ENCODE peak calls at places on chromosomes 16 and 17, in ten cellular contexts. K is heart left ventricle; S is left ventricle myocardium inferior; I is tibial artery; D is A549; J is CD8-positive, alpha-beta memory T cell; C is psoas muscle; F is hepatocyte; Y is CD8-positive, alpha-beta T cell; L is SJSA1. V is an unnamed sample.

GRCh38 chr16:51343411-51343810 is 192.3 kb upstream of the SALL1 start:
- DNase-seq in F (no peak), C (no peak), J (no peak), Y (no peak), I (no peak), D (no peak), L (no peak), K (no peak), S (no peak), V (peak; percentile 11)

GRCh38 chr17:7048968-7049367 is 5.1 kb upstream of the SLC16A11 start:
- DNase-seq in S (no peak), C (no peak), Y (no peak), J (no peak), F (no peak), D (no peak), K (no peak), I (no peak), L (no peak), V (no peak)

GRCh38 chr17:17942846-17943245 is 29.4 kb downstream of the TOM1L2 start:
- DNase-seq in Y (no peak), S (no peak), K (no peak), L (no peak), D (no peak), I (no peak), C (no peak), J (no peak), F (no peak), V (peak; percentile 66)

GRCh38 chr16:80121522-80121909 is 419.3 kb upstream of the DYNLRB2 start:
- DNase-seq in Y (no peak), F (no peak), C (no peak), J (no peak), I (no peak), S (no peak), K (no peak), L (no peak), D (no peak), V (no peak)

GRCh38 chr16:48583075-48584065 is 26.6 kb downstream of the N4BP1 start:
- DNase-seq in I (no peak), S (no peak), C (no peak), K (no peak), J (no peak), F (no peak), L (no peak), Y (no peak), D (no peak), V (peak; percentile 66)

GRCh38 chr16:27650073-27650701 is 100.2 kb downstream of the KATNIP start:
- DNase-seq in F (peak; percentile 41), C (no peak), S (no peak), I (no peak), Y (no peak), K (no peak), L (no peak), J (no peak), D (no peak), V (no peak)

GRCh38 chr16:75263963-75264445 is 12.6 kb upstream of the BCAR1 start:
- DNase-seq in C (peak; percentile 91), S (no peak), I (peak; percentile 58), Y (no peak), K (no peak), D (no peak), L (peak; percentile 50), J (no peak), F (peak; percentile 48), V (peak; percentile 70)

GRCh38 chr16:11824362-11824761 is 27.0 kb downstream of the RSL1D1 start:
- DNase-seq in L (no peak), S (peak; percentile 38), C (peak; percentile 78), F (peak; percentile 46), K (no peak), D (peak; percentile 21), I (peak; percentile 65), J (no peak), Y (no peak), V (no peak)

GRCh38 chr17:30222741-30223175 is 12.7 kb downstream of the SLC6A4 start:
- DNase-seq in Y (no peak), L (no peak), S (no peak), J (no peak), F (peak; percentile 43), C (no peak), K (no peak), D (no peak), I (no peak), V (no peak)

GRCh38 chr17:35447494-35447893 is 1.1 kb downstream of the SLFN13 start:
- DNase-seq in Y (no peak), J (no peak), I (no peak), L (no peak), D (no peak), F (no peak), C (no peak), K (no peak), S (no peak), V (no peak)

GRCh38 chr17:79371984-79372383 is 238.9 kb downstream of the RBFOX3 start:
- DNase-seq in F (no peak), L (no peak), K (no peak), J (no peak), Y (no peak), D (no peak), I (no peak), S (no peak), C (no peak), V (no peak)

GRCh38 chr16:81318711-81319110 is 3.9 kb downstream of the GAN start:
- DNase-seq in Y (no peak), J (no peak), I (no peak), C (no peak), L (no peak), K (no peak), D (no peak), F (no peak), S (no peak), V (no peak)

GRCh38 chr17:28339431-28339830 is 3.9 kb downstream of the TNFAIP1 start:
- DNase-seq in J (no peak), L (no peak), K (no peak), D (no peak), Y (no peak), S (no peak), F (no peak), I (no peak), C (no peak), V (no peak)

GRCh38 chr17:29588561-29589411 is 662 bp downstream of the GIT1 start:
- DNase-seq in J (peak; percentile 61), F (peak; percentile 67), S (no peak), K (peak; percentile 51), L (no peak), I (no peak), C (peak; percentile 71), Y (no peak), D (peak; percentile 52), V (peak; percentile 68)

GRCh38 chr16:69108905-69109252 is 3.4 kb downstream of the HAS3 start:
- DNase-seq in F (no peak), C (no peak), S (no peak), J (no peak), Y (no peak), K (no peak), L (no peak), D (no peak), I (no peak), V (no peak)
- H3K4me3 ChIP-seq in F (no peak overlapping the region), C (no peak overlapping the region), S (no peak overlapping the region), J (no peak overlapping the region), Y (no peak overlapping the region), K (no peak overlapping the region), L (no peak overlapping the region), D (no peak overlapping the region), I (no peak overlapping the region), V (no peak overlapping the region)

GRCh38 chr17:38602453-38602852 is 3.3 kb downstream of the SRCIN1 start:
- DNase-seq in K (no peak), S (no peak), I (no peak), L (no peak), Y (no peak), J (no peak), F (no peak), C (no peak), D (no peak), V (peak; percentile 55)

GRCh38 chr17:38602862-38603785 is 2.6 kb downstream of the SRCIN1 start:
- DNase-seq in J (no peak), L (no peak), S (no peak), F (no peak), D (no peak), C (peak; percentile 46), I (no peak), K (no peak), Y (no peak), V (no peak)

GRCh38 chr17:38600906-38601305 is 4.8 kb downstream of the SRCIN1 start:
- DNase-seq in K (no peak), D (no peak), C (no peak), J (no peak), F (peak; percentile 66), L (no peak), I (no peak), Y (no peak), S (no peak), V (no peak)

GRCh38 chr17:38600416-38600815 is 5.3 kb downstream of the SRCIN1 start:
- DNase-seq in C (no peak), S (no peak), J (no peak), Y (no peak), F (no peak), K (no peak), D (no peak), I (no peak), L (no peak), V (no peak)

DNA sequence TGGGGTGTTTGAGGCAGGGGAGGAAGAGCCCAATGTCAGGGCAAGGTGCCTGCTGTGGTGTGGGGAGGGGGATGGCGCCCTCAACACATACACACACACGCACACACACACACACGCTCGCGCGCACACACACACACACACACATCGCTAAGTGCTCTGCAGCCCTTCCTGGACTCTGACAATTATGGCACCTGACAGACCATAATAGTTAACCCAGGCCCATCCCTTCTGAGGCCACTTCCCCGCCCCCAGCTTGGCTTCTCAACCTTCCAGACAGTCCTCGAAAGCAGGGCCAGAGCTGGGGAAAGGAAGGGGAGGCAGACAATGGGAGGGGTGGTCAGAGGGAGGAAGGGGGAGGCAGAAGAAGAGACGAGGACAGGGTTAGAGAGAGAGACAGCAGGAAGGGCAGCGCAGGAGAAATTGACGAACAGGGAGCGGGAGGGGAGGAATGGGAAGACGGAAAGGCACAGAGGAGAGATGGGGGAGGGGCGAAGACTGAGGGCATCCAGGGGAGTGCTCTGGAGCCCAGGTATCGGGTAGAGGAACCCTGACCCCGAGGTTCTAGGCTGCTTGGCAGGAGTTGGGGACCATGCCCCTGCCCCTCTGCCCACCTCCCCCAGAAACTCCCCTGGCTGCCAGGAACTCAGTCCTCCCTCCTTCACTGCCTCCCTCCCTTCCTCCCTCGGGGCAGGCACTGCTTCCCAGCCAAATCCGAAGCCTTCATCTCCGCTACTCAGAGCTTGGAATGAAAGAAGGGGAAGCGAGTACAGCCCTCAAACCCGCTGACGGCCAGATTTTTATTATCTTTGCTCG is 4.0 kb downstream of the SRCIN1 start:
- DNase-seq in D (peak; percentile 51), F (peak; percentile 82), Y (no peak), S (no peak), K (no peak), I (no peak), C (no peak), J (no peak), L (no peak), V (no peak)
- H3K4me1 ChIP-seq in D (peaks cover 19% of the 10 kb centered on the region), F (peaks cover 21% of the 10 kb centered on the region), Y (peaks cover 8% of the 10 kb centered on the region), S (peaks cover 17% of the 10 kb centered on the region), K (peaks cover 11% of the 10 kb centered on the region), I (peaks cover 11% of the 10 kb centered on the region), C (peaks cover 5% of the 10 kb centered on the region), J (peaks cover 4% of the 10 kb centered on the region), L (peaks cover 5% of the 10 kb centered on the region), V (peaks cover 7% of the 10 kb centered on the region)

GRCh38 chr16:681746-682427 is 1.7 kb downstream of the STUB1 start:
- DNase-seq in S (no peak), Y (no peak), F (no peak), C (no peak), L (no peak), J (no peak), I (no peak), K (no peak), D (no peak), V (no peak)
- H3K4me3 ChIP-seq in S (peak overlapping the region; percentile 88), Y (no peak overlapping the region), F (no peak overlapping the region), C (peak overlapping the region; percentile 85), L (no peak overlapping the region), J (no peak overlapping the region), I (peak overlapping the region; percentile 60), K (peak overlapping the region; percentile 84), D (peak overlapping the region; percentile 74), V (peak overlapping the region; percentile 91)

GRCh38 chr17:82318169-82318498 is 726 bp upstream of the CD7 start:
- DNase-seq in K (no peak), J (no peak), Y (no peak), F (no peak), I (no peak), S (no peak), C (no peak), D (no peak), L (no peak), V (no peak)
- H3K4me1 ChIP-seq in K (no peaks in the 10 kb centered on the region), J (peaks cover 24% of the 10 kb centered on the region), Y (peaks cover 49% of the 10 kb centered on the region), F (peaks cover 3% of the 10 kb centered on the region), I (peaks cover 7% of the 10 kb centered on the region), S (peaks cover 22% of the 10 kb centered on the region), C (peaks cover 5% of the 10 kb centered on the region), D (peaks cover 12% of the 10 kb centered on the region), L (peaks cover 8% of the 10 kb centered on the region), V (peaks cover 5% of the 10 kb centered on the region)